ENCODE peak calls at places on chromosomes 2 and 18, in five cellular contexts. One of them, this sample, is unnamed.

GRCh38 chr2:176911-177310 is 86.9 kb downstream of the SH3YL1 start:
- DNase-seq in mucosa of descending colon: no peak
- DNase-seq in left ventricle myocardium inferior: no peak
- DNase-seq in GM23338: no peak
- DNase-seq in fibroblast of lung: no peak
- DNase-seq in this sample: no peak

GRCh38 chr2:102285368-102285767 is 26.0 kb upstream of the IL1RL1 start:
- DNase-seq in mucosa of descending colon: no peak
- DNase-seq in left ventricle myocardium inferior: no peak
- DNase-seq in GM23338: no peak
- DNase-seq in fibroblast of lung: no peak
- DNase-seq in this sample: no peak

GRCh38 chr2:215138466-215138865 is at the start of gene ABCA12:
- DNase-seq in mucosa of descending colon: no peak
- DNase-seq in left ventricle myocardium inferior: no peak
- DNase-seq in GM23338: no peak
- DNase-seq in fibroblast of lung: no peak
- DNase-seq in this sample: no peak

GRCh38 chr2:71889991-71890684 is 257.5 kb downstream of the CYP26B1 start:
- DNase-seq in mucosa of descending colon: no peak
- DNase-seq in left ventricle myocardium inferior: no peak
- DNase-seq in GM23338: no peak
- DNase-seq in fibroblast of lung: peak
- DNase-seq in this sample: no peak

GRCh38 chr2:24049485-24050021 is at the start of gene FKBP1B:
- DNase-seq in mucosa of descending colon: peak
- DNase-seq in left ventricle myocardium inferior: peak
- DNase-seq in GM23338: peak
- DNase-seq in fibroblast of lung: peak
- DNase-seq in this sample: peak

GRCh38 chr18:59631583-59632181 is 65.5 kb downstream of the CCBE1 start:
- DNase-seq in mucosa of descending colon: peak
- DNase-seq in left ventricle myocardium inferior: no peak
- DNase-seq in GM23338: peak
- DNase-seq in fibroblast of lung: peak
- DNase-seq in this sample: no peak

GRCh38 chr2:11100976-11101375 is 54.3 kb upstream of the SLC66A3 start:
- DNase-seq in mucosa of descending colon: no peak
- DNase-seq in left ventricle myocardium inferior: no peak
- DNase-seq in GM23338: no peak
- DNase-seq in fibroblast of lung: no peak
- DNase-seq in this sample: no peak

GRCh38 chr18:23704806-23705205 is 15.6 kb downstream of the LAMA3 start:
- DNase-seq in mucosa of descending colon: no peak
- DNase-seq in left ventricle myocardium inferior: no peak
- DNase-seq in GM23338: no peak
- DNase-seq in fibroblast of lung: no peak
- DNase-seq in this sample: no peak

GRCh38 chr2:216884347-216884746 is 24.5 kb upstream of the TNP1 start:
- DNase-seq in mucosa of descending colon: no peak
- DNase-seq in left ventricle myocardium inferior: no peak
- DNase-seq in GM23338: no peak
- DNase-seq in fibroblast of lung: no peak
- DNase-seq in this sample: no peak

GRCh38 chr2:7427293-7428060 is 510.3 kb downstream of the RNF144A start:
- DNase-seq in mucosa of descending colon: peak
- DNase-seq in left ventricle myocardium inferior: no peak
- DNase-seq in GM23338: peak
- DNase-seq in fibroblast of lung: peak
- DNase-seq in this sample: peak

GRCh38 chr2:211396815-211397214 is 840.4 kb downstream of the CPS1 start:
- DNase-seq in mucosa of descending colon: peak
- DNase-seq in left ventricle myocardium inferior: no peak
- DNase-seq in GM23338: no peak
- DNase-seq in fibroblast of lung: no peak
- DNase-seq in this sample: no peak

GRCh38 chr18:79379931-79380815 is 15.6 kb upstream of the NFATC1 start:
- DNase-seq in mucosa of descending colon: no peak
- DNase-seq in left ventricle myocardium inferior: no peak
- DNase-seq in GM23338: no peak
- DNase-seq in fibroblast of lung: no peak
- DNase-seq in this sample: no peak

GRCh38 chr18:80124131-80124530 is 15.1 kb downstream of the ADNP2 start:
- DNase-seq in mucosa of descending colon: peak
- DNase-seq in left ventricle myocardium inferior: no peak
- DNase-seq in GM23338: no peak
- DNase-seq in fibroblast of lung: no peak
- DNase-seq in this sample: no peak

GRCh38 chr2:139317259-139317658 is 537.1 kb upstream of the NXPH2 start:
- DNase-seq in mucosa of descending colon: no peak
- DNase-seq in left ventricle myocardium inferior: no peak
- DNase-seq in GM23338: peak
- DNase-seq in fibroblast of lung: no peak
- DNase-seq in this sample: no peak

GRCh38 chr2:70646429-70646828 is 92.8 kb upstream of the TGFA start:
- DNase-seq in mucosa of descending colon: peak
- DNase-seq in left ventricle myocardium inferior: no peak
- DNase-seq in GM23338: no peak
- DNase-seq in fibroblast of lung: no peak
- DNase-seq in this sample: no peak

GRCh38 chr2:70641263-70641784 is 87.7 kb upstream of the TGFA start:
- DNase-seq in mucosa of descending colon: no peak
- DNase-seq in left ventricle myocardium inferior: no peak
- DNase-seq in GM23338: no peak
- DNase-seq in fibroblast of lung: no peak
- DNase-seq in this sample: no peak

GRCh38 chr2:70639841-70640448 is 86.3 kb upstream of the TGFA start:
- DNase-seq in mucosa of descending colon: no peak
- DNase-seq in left ventricle myocardium inferior: no peak
- DNase-seq in GM23338: no peak
- DNase-seq in fibroblast of lung: no peak
- DNase-seq in this sample: no peak

GRCh38 chr2:70645733-70646420 is 92.3 kb upstream of the TGFA start:
- DNase-seq in mucosa of descending colon: peak
- DNase-seq in left ventricle myocardium inferior: no peak
- DNase-seq in GM23338: peak
- DNase-seq in fibroblast of lung: no peak
- DNase-seq in this sample: no peak

DNA sequence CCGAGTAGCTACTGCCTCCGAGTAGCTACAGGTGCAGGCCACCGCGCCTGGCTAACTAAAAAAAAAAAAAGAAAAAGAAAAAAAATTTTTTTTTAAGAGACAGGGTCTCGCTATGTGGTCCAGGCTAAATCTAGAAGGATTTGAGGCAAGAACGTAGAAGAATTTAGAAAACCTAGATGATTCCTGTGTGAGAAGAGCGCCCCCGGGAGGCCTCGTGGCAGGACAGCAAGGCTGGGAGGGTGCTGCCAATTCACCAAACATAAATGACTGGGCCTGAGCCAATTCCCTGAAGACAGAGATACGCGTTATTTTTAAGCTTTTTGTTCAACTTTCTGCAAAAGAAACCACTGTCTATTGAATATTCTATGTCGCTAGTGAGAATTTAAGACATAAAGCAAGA is 90.1 kb upstream of the TGFA start:
- DNase-seq in mucosa of descending colon: peak
- DNase-seq in left ventricle myocardium inferior: no peak
- DNase-seq in GM23338: peak
- DNase-seq in fibroblast of lung: no peak
- DNase-seq in this sample: peak
- TF ChIP-seq CTCF in mucosa of descending colon: peak
- TF ChIP-seq CTCF in left ventricle myocardium inferior: peak
- TF ChIP-seq CTCF in GM23338: peak
- TF ChIP-seq CTCF in fibroblast of lung: peak
- TF ChIP-seq CTCF in this sample: no peak

DNA sequence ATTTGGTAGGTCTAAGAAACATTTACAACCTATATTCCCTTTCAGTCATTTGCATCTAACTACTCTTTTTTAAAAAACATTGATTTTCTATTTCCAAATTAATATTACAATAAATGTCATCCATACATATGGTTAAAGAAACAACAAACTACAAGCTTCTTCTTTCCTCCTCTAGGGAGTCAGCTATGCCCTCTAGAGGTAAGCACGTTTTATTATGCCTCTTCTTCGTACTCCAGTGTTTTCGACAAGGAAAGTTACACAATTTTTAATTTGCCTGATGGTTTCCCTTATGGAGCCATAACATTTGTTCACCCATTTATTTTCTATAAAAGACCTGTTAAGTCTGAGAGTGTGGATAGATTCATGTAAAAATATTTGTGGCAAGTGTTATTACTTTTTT is 183.4 kb upstream of the CDH7 start:
- DNase-seq in mucosa of descending colon: no peak
- DNase-seq in left ventricle myocardium inferior: no peak
- DNase-seq in GM23338: peak
- DNase-seq in fibroblast of lung: no peak
- DNase-seq in this sample: no peak
- TF ChIP-seq CTCF in mucosa of descending colon: no peak
- TF ChIP-seq CTCF in left ventricle myocardium inferior: peak
- TF ChIP-seq CTCF in GM23338: peak
- TF ChIP-seq CTCF in fibroblast of lung: no peak
- TF ChIP-seq CTCF in this sample: no peak

GRCh38 chr18:53134711-53135110 is 794.7 kb downstream of the DCC start:
- DNase-seq in mucosa of descending colon: no peak
- DNase-seq in left ventricle myocardium inferior: no peak
- DNase-seq in GM23338: no peak
- DNase-seq in fibroblast of lung: no peak
- DNase-seq in this sample: no peak
- TF ChIP-seq CTCF in mucosa of descending colon: no peak
- TF ChIP-seq CTCF in left ventricle myocardium inferior: no peak
- TF ChIP-seq CTCF in GM23338: no peak
- TF ChIP-seq CTCF in fibroblast of lung: no peak
- TF ChIP-seq CTCF in this sample: no peak

GRCh38 chr18:48022531-48023330 is 92.3 kb upstream of the SMAD2 start:
- DNase-seq in mucosa of descending colon: peak
- DNase-seq in left ventricle myocardium inferior: no peak
- DNase-seq in GM23338: peak
- DNase-seq in fibroblast of lung: peak
- DNase-seq in this sample: no peak
- TF ChIP-seq CTCF in mucosa of descending colon: no peak
- TF ChIP-seq CTCF in left ventricle myocardium inferior: peak
- TF ChIP-seq CTCF in GM23338: peak
- TF ChIP-seq CTCF in fibroblast of lung: peak
- TF ChIP-seq CTCF in this sample: peak

GRCh38 chr18:13531681-13532325 is 194.6 kb downstream of the FAM210A start:
- DNase-seq in mucosa of descending colon: no peak
- DNase-seq in left ventricle myocardium inferior: no peak
- DNase-seq in GM23338: no peak
- DNase-seq in fibroblast of lung: no peak
- DNase-seq in this sample: no peak

GRCh38 chr18:13532406-13533075 is 193.8 kb downstream of the FAM210A start:
- DNase-seq in mucosa of descending colon: no peak
- DNase-seq in left ventricle myocardium inferior: no peak
- DNase-seq in GM23338: no peak
- DNase-seq in fibroblast of lung: no peak
- DNase-seq in this sample: no peak

GRCh38 chr18:13528739-13529392 is 197.5 kb downstream of the FAM210A start:
- DNase-seq in mucosa of descending colon: no peak
- DNase-seq in left ventricle myocardium inferior: no peak
- DNase-seq in GM23338: no peak
- DNase-seq in fibroblast of lung: no peak
- DNase-seq in this sample: no peak

GRCh38 chr18:13530215-13530878 is 196.0 kb downstream of the FAM210A start:
- DNase-seq in mucosa of descending colon: no peak
- DNase-seq in left ventricle myocardium inferior: no peak
- DNase-seq in GM23338: no peak
- DNase-seq in fibroblast of lung: no peak
- DNase-seq in this sample: no peak

GRCh38 chr18:13530879-13531387 is 195.4 kb downstream of the FAM210A start:
- DNase-seq in mucosa of descending colon: peak
- DNase-seq in left ventricle myocardium inferior: peak
- DNase-seq in GM23338: peak
- DNase-seq in fibroblast of lung: peak
- DNase-seq in this sample: peak
- TF ChIP-seq CTCF in mucosa of descending colon: no peak
- TF ChIP-seq CTCF in left ventricle myocardium inferior: peak
- TF ChIP-seq CTCF in GM23338: peak
- TF ChIP-seq CTCF in fibroblast of lung: peak
- TF ChIP-seq CTCF in this sample: peak

GRCh38 chr2:185955050-185955449 is 216.4 kb downstream of the FSIP2 start:
- DNase-seq in mucosa of descending colon: no peak
- DNase-seq in left ventricle myocardium inferior: no peak
- DNase-seq in GM23338: peak
- DNase-seq in fibroblast of lung: no peak
- DNase-seq in this sample: no peak
- TF ChIP-seq CTCF in mucosa of descending colon: no peak
- TF ChIP-seq CTCF in left ventricle myocardium inferior: no peak
- TF ChIP-seq CTCF in GM23338: peak
- TF ChIP-seq CTCF in fibroblast of lung: no peak
- TF ChIP-seq CTCF in this sample: no peak

DNA sequence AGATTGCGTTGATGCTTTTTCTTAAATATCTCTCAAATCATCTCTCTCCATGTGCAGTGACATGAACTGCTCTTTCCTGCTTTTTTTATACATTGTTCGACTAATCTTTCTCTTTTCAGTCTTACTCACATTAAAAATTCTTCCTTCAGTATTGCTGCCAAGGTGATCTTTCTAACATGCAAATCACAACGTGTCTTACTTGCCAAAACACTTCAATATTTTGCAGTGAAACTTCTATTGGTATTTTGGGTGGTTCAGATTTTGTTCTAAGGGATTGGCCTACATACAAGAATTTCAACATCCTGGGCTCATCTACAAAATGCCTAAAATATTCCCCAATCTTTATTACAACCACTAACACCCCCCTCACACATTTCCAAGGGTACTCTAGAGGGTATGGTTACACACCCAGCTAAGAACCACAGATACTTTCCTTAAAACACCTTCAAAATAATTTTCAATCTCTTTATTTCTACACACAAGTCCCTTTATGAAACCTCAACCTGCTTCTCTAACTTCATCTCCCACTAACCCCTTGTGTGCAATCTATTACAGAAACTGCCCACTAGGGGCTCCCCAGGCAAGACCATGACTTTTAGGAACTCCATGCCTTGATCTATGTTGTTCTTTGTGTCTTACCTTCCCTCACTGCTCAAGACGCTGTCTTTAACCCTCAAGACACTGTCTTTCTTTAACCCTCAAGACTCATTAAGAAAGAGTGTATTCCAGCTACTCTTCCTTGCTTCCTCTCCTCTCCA is 50.9 kb downstream of the COL3A1 start:
- DNase-seq in mucosa of descending colon: no peak
- DNase-seq in left ventricle myocardium inferior: no peak
- DNase-seq in GM23338: peak
- DNase-seq in fibroblast of lung: no peak
- DNase-seq in this sample: no peak
- TF ChIP-seq CTCF in mucosa of descending colon: no peak
- TF ChIP-seq CTCF in left ventricle myocardium inferior: no peak
- TF ChIP-seq CTCF in GM23338: peak
- TF ChIP-seq CTCF in fibroblast of lung: peak
- TF ChIP-seq CTCF in this sample: no peak

DNA sequence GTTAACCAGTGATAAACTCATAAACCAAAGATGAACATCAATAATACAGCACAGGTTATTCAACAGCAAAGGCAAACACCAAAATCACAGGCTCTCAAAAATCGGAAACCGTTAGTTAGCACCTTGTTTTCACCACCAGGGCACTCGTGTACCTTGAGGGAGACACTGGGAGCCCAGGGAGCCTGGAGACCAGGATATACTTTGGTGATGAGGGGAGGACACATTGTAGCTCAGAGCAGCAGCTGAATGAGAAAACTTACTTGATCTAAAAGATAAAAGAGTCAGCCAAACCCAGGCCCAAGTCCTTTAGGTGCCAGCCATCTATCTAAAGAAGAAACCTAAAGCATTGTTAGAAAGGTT is 19.4 kb downstream of the BCL11A start:
- DNase-seq in mucosa of descending colon: no peak
- DNase-seq in left ventricle myocardium inferior: no peak
- DNase-seq in GM23338: peak
- DNase-seq in fibroblast of lung: no peak
- DNase-seq in this sample: no peak
- TF ChIP-seq CTCF in mucosa of descending colon: no peak
- TF ChIP-seq CTCF in left ventricle myocardium inferior: no peak
- TF ChIP-seq CTCF in GM23338: no peak
- TF ChIP-seq CTCF in fibroblast of lung: no peak
- TF ChIP-seq CTCF in this sample: no peak